ENCODE peak calls at places on chromosome 7, in four cellular contexts. N is foreskin keratinocyte, V is uterus, D is SK-N-SH. Z is an unnamed sample. For H3K4me1, the result is how much of the 10 kb centered on the place peaks cover.

GRCh38 chr7:102258749-102259107 is 27.9 kb upstream of the SH2B2 start:
- DNase-seq in N (no peak), V (no peak), D (peak), Z (no peak)

GRCh38 chr7:106375499-106375898 is 90.7 kb upstream of the NAMPT start:
- DNase-seq in N (no peak), V (no peak), D (no peak), Z (no peak)

GRCh38 chr7:14583518-14583917 is 319.0 kb downstream of the DGKB start:
- DNase-seq in N (no peak), V (no peak), D (no peak), Z (no peak)

GRCh38 chr7:153004341-153004740 is 244.8 kb downstream of the ACTR3B start:
- DNase-seq in N (no peak), V (no peak), D (no peak), Z (no peak)

GRCh38 chr7:69776611-69777010 is 178.3 kb downstream of the AUTS2 start:
- DNase-seq in N (no peak), V (no peak), D (no peak), Z (no peak)

GRCh38 chr7:23966941-23967340 is 256.9 kb downstream of the STK31 start:
- DNase-seq in N (peak), V (no peak), D (no peak), Z (no peak)

GRCh38 chr7:95045236-95045923 is 138.0 kb downstream of the PPP1R9A start:
- DNase-seq in N (peak), V (no peak), D (no peak), Z (no peak)

GRCh38 chr7:151086802-151087246 is 549 bp downstream of the AGAP3 start:
- DNase-seq in N (no peak), V (no peak), D (peak), Z (no peak)

GRCh38 chr7:44994877-44995554 is 5.0 kb upstream of the CCM2 start:
- DNase-seq in N (no peak), V (no peak), D (no peak), Z (no peak)

GRCh38 chr7:112898432-112899290 is 108.5 kb upstream of the TMEM168 start:
- DNase-seq in N (peak), V (no peak), D (peak), Z (no peak)

GRCh38 chr7:107711301-107711700 is 32.6 kb upstream of the CBLL1 start:
- DNase-seq in N (peak), V (no peak), D (no peak), Z (no peak)

GRCh38 chr7:158275711-158276413 is 311.8 kb downstream of the PTPRN2 start:
- DNase-seq in N (no peak), V (no peak), D (no peak), Z (peak)

GRCh38 chr7:151274376-151274760 is 25.9 kb upstream of the SMARCD3 start:
- DNase-seq in N (no peak), V (no peak), D (no peak), Z (no peak)

GRCh38 chr7:29843738-29844137 is 37.4 kb downstream of the WIPF3 start:
- DNase-seq in N (no peak), V (no peak), D (no peak), Z (no peak)

GRCh38 chr7:117961235-117961634 is 88.0 kb upstream of the CTTNBP2 start:
- DNase-seq in N (no peak), V (peak), D (no peak), Z (no peak)

GRCh38 chr7:55576753-55577152 is 4.5 kb upstream of the VOPP1 start:
- DNase-seq in N (no peak), V (no peak), D (no peak), Z (no peak)

GRCh38 chr7:46024263-46024916 is 103.3 kb upstream of the IGFBP3 start:
- DNase-seq in N (no peak), V (no peak), D (no peak), Z (no peak)

GRCh38 chr7:138359891-138360582 is 100.0 kb upstream of the TRIM24 start:
- DNase-seq in N (no peak), V (no peak), D (no peak), Z (no peak)

GRCh38 chr7:1668486-1668931 is 1.6 kb upstream of the ELFN1 start:
- DNase-seq in N (no peak), V (peak), D (peak), Z (no peak)

GRCh38 chr7:15829689-15830088 is 143.2 kb upstream of the MEOX2 start:
- DNase-seq in N (no peak), V (peak), D (no peak), Z (peak)

GRCh38 chr7:79504607-79505389 is 51.3 kb upstream of the MAGI2 start:
- DNase-seq in N (peak), V (no peak), D (no peak), Z (no peak)

GRCh38 chr7:110645060-110645459 is 445.9 kb upstream of the LRRN3 start:
- DNase-seq in N (no peak), V (no peak), D (no peak), Z (no peak)

GRCh38 chr7:110943686-110944350 is 147.1 kb upstream of the LRRN3 start:
- DNase-seq in N (no peak), V (no peak), D (peak), Z (no peak)

GRCh38 chr7:36226151-36226550 is 73.1 kb downstream of the EEPD1 start:
- DNase-seq in N (no peak), V (no peak), D (no peak), Z (no peak)

GRCh38 chr7:77537595-77538185 is 595 bp downstream of the PTPN12 start:
- DNase-seq in N (no peak), V (peak), D (peak), Z (peak)

GRCh38 chr7:36821617-36822016 is 97.3 kb upstream of the AOAH start:
- DNase-seq in N (no peak), V (no peak), D (no peak), Z (no peak)

DNA sequence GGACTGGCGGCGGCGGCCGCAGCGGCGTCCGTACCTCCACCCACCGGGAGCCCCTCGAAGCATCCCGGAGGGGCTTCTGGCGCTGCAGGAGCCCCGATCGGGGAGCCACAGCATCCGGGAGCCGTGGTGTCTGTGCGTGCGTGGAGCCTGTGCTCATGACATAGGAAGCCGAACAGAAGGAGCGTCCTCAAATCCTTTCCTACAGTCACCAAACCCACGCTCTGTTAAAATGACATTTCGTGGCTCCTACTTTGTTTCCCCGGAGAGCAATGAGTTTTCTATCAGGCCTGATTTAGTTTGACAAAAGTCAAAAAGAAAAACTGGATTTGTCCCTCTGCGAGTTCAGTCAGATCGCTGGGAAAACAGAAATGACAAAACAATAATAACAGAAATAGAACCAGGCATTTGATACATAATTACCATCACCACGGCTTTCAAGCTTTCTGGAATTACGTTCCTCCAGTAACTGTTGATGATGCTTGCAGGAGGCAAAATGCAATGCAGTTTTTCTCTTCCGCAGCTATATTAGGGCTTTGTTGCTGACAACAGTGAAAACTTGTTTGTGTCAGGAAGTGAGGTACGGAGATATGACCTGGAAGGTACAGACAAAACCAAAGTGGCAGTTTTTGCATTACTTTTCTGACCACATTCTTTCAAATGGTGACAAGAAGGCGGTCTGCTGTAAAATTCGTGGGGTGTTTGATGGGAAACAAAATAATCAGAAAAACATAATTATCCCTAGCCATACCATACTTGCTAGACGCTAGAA is 219.3 kb upstream of the MKLN1 start:
- DNase-seq in N (peak), V (no peak), D (no peak), Z (no peak)
- H3K4me1 ChIP-seq in N (under half), V (under half), D (under half), Z (half or more)

DNA sequence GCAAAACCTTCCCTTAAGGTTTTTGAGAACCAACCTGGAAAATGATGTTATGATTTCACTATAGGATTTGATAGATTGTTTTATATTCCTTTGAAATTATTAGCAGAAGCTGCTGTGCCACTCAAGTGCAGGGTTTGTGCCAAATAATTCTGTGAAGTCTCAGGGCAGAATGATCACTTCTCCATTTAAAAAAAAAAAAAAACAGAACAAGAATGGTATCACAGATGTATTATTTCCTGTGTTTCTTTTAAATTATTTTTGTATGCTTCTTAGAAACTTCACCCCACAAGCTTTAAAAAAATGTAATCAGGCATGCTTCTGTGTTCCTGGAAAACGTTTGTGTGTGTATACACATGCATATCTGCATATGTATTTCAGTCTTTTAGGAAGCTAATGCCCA is 6.4 kb upstream of the CD36 start:
- DNase-seq in N (no peak), V (no peak), D (no peak), Z (no peak)
- H3K4me1 ChIP-seq in N (under half), V (under half), D (under half), Z (under half)

GRCh38 chr7:28018020-28018419 is 162.6 kb downstream of the JAZF1 start:
- DNase-seq in N (no peak), V (no peak), D (peak), Z (no peak)
- H3K4me1 ChIP-seq in N (under half), V (under half), D (under half), Z (half or more)

DNA sequence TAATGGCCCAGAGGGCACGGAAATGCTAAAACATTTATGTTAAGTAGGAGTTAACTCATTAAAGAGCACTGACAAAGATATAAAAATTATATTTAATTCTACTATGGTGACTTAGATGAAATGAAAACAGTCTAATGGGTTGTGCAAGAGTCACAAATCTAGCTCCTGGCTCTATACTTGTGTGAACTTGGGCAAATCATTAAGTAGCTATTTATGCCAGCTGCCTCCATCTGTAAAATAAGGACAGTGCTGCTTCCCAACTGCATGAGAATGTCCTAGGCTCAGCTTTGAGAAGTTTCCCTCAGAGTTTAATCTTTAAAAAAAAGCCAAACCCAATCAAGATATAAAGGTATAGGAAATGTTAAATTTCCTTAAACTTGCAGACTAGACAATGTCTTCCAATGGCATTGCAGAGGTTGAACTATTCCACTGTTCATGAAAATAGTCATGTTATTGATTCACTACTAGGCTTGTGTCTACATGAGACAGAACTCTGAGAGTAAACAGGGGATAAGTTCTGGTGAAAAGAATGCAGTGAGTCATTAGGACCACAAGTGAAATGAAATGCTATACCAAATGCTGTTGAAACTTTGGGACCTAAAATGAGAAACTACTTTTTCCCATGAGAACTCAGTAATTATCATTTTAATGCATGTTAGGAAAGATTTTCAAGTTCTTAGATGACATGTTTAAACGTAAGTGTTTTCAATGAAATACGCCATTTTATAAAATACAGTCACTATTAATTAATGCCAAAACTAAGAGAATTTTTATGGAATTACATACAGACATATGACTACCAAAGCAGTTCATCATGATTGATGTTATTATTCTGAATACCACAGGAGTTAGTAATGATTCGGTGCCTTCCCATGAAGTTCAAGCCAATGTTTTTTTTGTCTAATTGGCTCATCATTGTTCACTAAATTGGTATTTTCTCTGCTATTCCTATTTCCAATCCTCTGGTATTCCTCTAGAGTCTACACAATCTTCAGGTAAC is 84.2 kb downstream of the CDK6 start:
- DNase-seq in N (peak), V (no peak), D (no peak), Z (no peak)
- H3K4me1 ChIP-seq in N (under half), V (under half), D (under half), Z (under half)

GRCh38 chr7:116802784-116803183 is 59.6 kb upstream of the CAPZA2 start:
- DNase-seq in N (peak), V (no peak), D (peak), Z (no peak)

GRCh38 chr7:116799912-116800311 is 62.5 kb upstream of the CAPZA2 start:
- DNase-seq in N (no peak), V (no peak), D (no peak), Z (no peak)

GRCh38 chr7:116802144-116802747 is 60.1 kb upstream of the CAPZA2 start:
- DNase-seq in N (no peak), V (no peak), D (no peak), Z (no peak)

GRCh38 chr7:116800594-116800993 is 61.8 kb upstream of the CAPZA2 start:
- DNase-seq in N (no peak), V (no peak), D (no peak), Z (no peak)

DNA sequence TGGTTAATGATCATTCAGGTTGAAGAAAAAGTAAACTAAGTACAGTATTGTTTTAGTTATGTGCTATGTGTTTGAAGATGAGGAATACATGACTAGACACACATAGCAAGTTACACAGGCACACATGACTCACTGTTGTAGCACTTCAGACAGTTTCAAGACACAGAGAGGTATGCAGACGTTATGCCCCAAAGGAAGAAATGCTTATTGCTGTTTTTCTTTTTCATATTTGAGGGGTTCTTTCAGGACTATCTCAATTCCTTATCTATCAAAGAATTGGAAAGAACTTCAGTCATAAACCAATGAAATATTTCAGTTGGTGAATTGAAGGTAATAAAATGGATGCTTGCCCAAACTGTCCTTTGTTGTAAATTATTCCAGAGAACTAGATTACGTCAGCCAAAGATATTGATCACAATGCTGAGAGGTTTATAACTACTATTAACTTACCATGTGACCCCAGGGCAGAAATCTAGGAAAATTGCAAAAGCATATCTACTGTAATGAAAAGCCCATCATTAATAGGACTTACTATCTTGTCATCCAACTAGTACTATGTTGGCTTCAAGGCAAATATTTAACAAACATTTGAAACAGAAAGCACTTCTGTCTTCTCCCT is 61.2 kb upstream of the CAPZA2 start:
- DNase-seq in N (peak), V (no peak), D (no peak), Z (no peak)
- H3K4me1 ChIP-seq in N (under half), V (under half), D (under half), Z (under half)

GRCh38 chr7:47568569-47568968 is 13.3 kb downstream of the TNS3 start:
- DNase-seq in N (no peak), V (no peak), D (peak), Z (no peak)

GRCh38 chr7:47572101-47572460 is 9.8 kb downstream of the TNS3 start:
- DNase-seq in N (no peak), V (no peak), D (no peak), Z (no peak)

GRCh38 chr7:47571355-47572100 is 10.4 kb downstream of the TNS3 start:
- DNase-seq in N (no peak), V (peak), D (peak), Z (peak)

GRCh38 chr7:47572939-47573757 is 8.8 kb downstream of the TNS3 start:
- DNase-seq in N (no peak), V (no peak), D (no peak), Z (no peak)

DNA sequence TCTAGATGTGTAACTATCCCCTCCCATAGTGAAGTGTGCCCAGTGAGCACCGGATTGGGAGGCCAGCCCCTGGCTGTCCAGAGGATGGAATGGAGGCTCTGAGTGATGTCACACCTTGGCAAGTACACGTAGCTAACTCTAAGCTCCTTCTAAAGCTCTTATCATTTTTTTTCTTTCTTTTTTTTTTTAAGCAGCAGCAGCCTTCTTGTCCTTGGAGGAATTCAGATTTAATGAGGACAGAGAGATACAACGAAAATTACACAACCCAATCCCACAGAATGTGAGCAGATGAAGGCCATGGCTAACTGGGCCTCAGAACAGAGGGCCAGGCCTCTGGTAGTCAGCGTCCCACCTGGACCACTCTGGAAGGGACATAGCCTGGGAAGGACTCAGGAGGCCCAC is 11.3 kb downstream of the TNS3 start:
- DNase-seq in N (no peak), V (peak), D (no peak), Z (peak)
- H3K4me1 ChIP-seq in N (under half), V (under half), D (under half), Z (half or more)

GRCh38 chr7:4706384-4707032 is 24.4 kb downstream of the FOXK1 start:
- DNase-seq in N (no peak), V (no peak), D (no peak), Z (no peak)
- H3K4me1 ChIP-seq in N (under half), V (under half), D (under half), Z (under half)

DNA sequence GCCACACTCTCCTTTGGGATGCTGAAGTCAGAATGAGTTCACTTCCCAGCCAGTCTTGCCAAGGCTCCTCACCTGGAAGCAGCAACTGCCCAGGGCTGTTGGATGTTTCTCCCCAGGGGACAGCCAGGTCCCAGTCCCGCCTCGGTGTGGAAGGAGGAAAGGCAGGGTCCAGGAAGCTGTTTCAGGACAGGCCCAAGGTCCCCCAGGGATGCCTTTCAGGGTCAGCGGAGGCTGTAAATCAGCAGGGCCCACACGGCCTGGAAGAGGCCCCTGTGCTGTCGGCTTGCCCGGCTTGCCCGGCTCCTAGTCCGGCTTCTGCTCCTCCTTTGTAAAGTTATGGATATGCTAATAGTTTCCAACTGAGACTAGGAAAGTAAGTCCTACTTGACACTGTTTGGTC is 10.3 kb downstream of the IKZF1 start:
- DNase-seq in N (no peak), V (no peak), D (no peak), Z (no peak)
- H3K4me1 ChIP-seq in N (under half), V (under half), D (under half), Z (under half)